ENCODE peak calls at places on chromosomes 16 and 17, in six cellular contexts. V is brain microvascular endothelial cell; O is NCI-H1436 treated with DMSO at 0.1 percent for 48 hours; L is RPMI7951; R is NCI-H2029; N is stimulated activated CD8-positive, alpha-beta memory T cell treated with anti-CD3 and anti-CD28 coated beads, Interleukin-4, amount 100 ng/mL, for 24 hours. D is an unnamed sample.
A peak's percentile ranks its signal among the peaks of the same experiment; 100 is the strongest.

GRCh38 chr17:62626719-62627218 is 701 bp upstream of the MRC2 start:
- DNase-seq in V (peak; percentile 71), O (no peak), L (peak; percentile 72), R (no peak), N (no peak), D (no peak)

GRCh38 chr16:49483251-49483650 is 109.6 kb downstream of the C16orf78 start:
- DNase-seq in V (no peak), O (no peak), L (no peak), R (no peak), N (no peak), D (no peak)

GRCh38 chr17:73445466-73445865 is 133.7 kb upstream of the CDC42EP4 start:
- DNase-seq in V (no peak), O (no peak), L (no peak), R (no peak), N (no peak), D (no peak)

GRCh38 chr16:83356266-83356665 is 451.5 kb upstream of the HSBP1 start:
- DNase-seq in V (peak; percentile 60), O (no peak), L (peak; percentile 67), R (peak; percentile 35), N (no peak), D (peak; percentile 4)

GRCh38 chr17:77182205-77182604 is 41.4 kb downstream of the SEC14L1 start:
- DNase-seq in V (no peak), O (no peak), L (no peak), R (no peak), N (no peak), D (no peak)

GRCh38 chr17:12402963-12403622 is 262.6 kb upstream of the MYOCD start:
- DNase-seq in V (peak; percentile 89), O (no peak), L (peak; percentile 0), R (no peak), N (no peak), D (no peak)

GRCh38 chr17:32281011-32281451 is 15.4 kb downstream of the RHBDL3 start:
- DNase-seq in V (no peak), O (peak; percentile 72), L (no peak), R (peak; percentile 75), N (no peak), D (no peak)

GRCh38 chr17:7572338-7572587 is 7.2 kb upstream of the CD68 start:
- DNase-seq in V (no peak), O (no peak), L (no peak), R (no peak), N (no peak), D (no peak)

GRCh38 chr17:56658648-56659047 is 65.1 kb downstream of the NOG start:
- DNase-seq in V (no peak), O (no peak), L (peak; percentile 26), R (no peak), N (no peak), D (no peak)

GRCh38 chr16:9318764-9319163 is 227.3 kb downstream of the HAPSTR1 start:
- DNase-seq in V (no peak), O (no peak), L (no peak), R (no peak), N (no peak), D (no peak)

GRCh38 chr17:21284319-21285163 is at the start of gene MAP2K3:
- DNase-seq in V (peak; percentile 98), O (peak; percentile 95), L (peak; percentile 97), R (peak; percentile 91), N (peak; percentile 97), D (peak; percentile 98)

GRCh38 chr16:9545500-9546437 is 454.3 kb downstream of the HAPSTR1 start:
- DNase-seq in V (no peak), O (no peak), L (no peak), R (no peak), N (no peak), D (no peak)

GRCh38 chr17:55717898-55718735 is 4.5 kb downstream of the TMEM100 start:
- DNase-seq in V (peak; percentile 82), O (no peak), L (peak; percentile 60), R (peak; percentile 39), N (peak; percentile 43), D (no peak)

GRCh38 chr17:17227608-17228520 is 9.1 kb downstream of the FLCN start:
- DNase-seq in V (no peak), O (no peak), L (no peak), R (peak; percentile 11), N (no peak), D (no peak)

GRCh38 chr16:3017806-3018506 is at the start of gene CLDN6:
- DNase-seq in V (no peak), O (no peak), L (no peak), R (no peak), N (no peak), D (no peak)